ENCODE peak calls at places on chromosomes 3 and 15, in seven cellular contexts. D is effector CD4-positive, alpha-beta T cell; R is GM03348; Q is T-cell; A is activated naive CD4-positive, alpha-beta T cell treated with anti-CD3 and anti-CD28 coated beads, Interleukin-2, amount 10 ng/mL, durations not matched to agents 7 days and 5 days; Z is heart left ventricle; T is body of pancreas. H is an unnamed sample.

GRCh38 chr15:87713405-87713995 is 543.0 kb downstream of the NTRK3 start:
- DNase-seq in Q (no peak), Z (no peak), D (no peak), A (no peak), R (no peak), T (no peak), H (no peak)

GRCh38 chr15:63389902-63390301 is 8.3 kb upstream of the CA12 start:
- DNase-seq in Q (no peak), A (no peak), D (no peak), Z (no peak), R (no peak), T (peak), H (peak)

GRCh38 chr3:142609136-142609535 is 12.9 kb downstream of the PLS1 start:
- DNase-seq in T (no peak), D (no peak), R (no peak), Q (no peak), A (no peak), Z (no peak), H (no peak)

GRCh38 chr3:156382458-156383346 is 172.2 kb downstream of the SSR3 start:
- DNase-seq in R (peak), D (no peak), Q (no peak), Z (no peak), A (peak), T (peak), H (peak)

GRCh38 chr3:132199451-132199850 is 117.8 kb upstream of the ACP3 start:
- DNase-seq in Z (no peak), D (no peak), A (no peak), Q (no peak), R (no peak), T (no peak), H (no peak)

GRCh38 chr15:55784284-55784683 is 41.3 kb upstream of the PRTG start:
- DNase-seq in A (no peak), Z (no peak), R (no peak), D (no peak), T (no peak), Q (no peak), H (no peak)

GRCh38 chr3:151404316-151404715 is 19.8 kb upstream of the P2RY12 start:
- DNase-seq in D (no peak), A (no peak), Q (no peak), R (peak), Z (no peak), T (no peak), H (no peak)

GRCh38 chr3:128338536-128339400 is 127.9 kb downstream of the DNAJB8 start:
- DNase-seq in T (no peak), R (no peak), Q (no peak), A (peak), Z (no peak), D (no peak), H (peak)

GRCh38 chr3:13636874-13637273 is 87.9 kb downstream of the FBLN2 start:
- DNase-seq in A (no peak), T (no peak), R (no peak), Z (no peak), Q (no peak), D (no peak), H (no peak)

GRCh38 chr3:20575153-20575552 is 389.1 kb upstream of the SGO1 start:
- DNase-seq in T (no peak), D (no peak), A (no peak), Z (no peak), Q (no peak), R (peak), H (no peak)

GRCh38 chr3:127077068-127077467 is 94.2 kb downstream of the PLXNA1 start:
- DNase-seq in D (no peak), R (no peak), Z (no peak), A (no peak), T (no peak), Q (no peak), H (no peak)

GRCh38 chr3:101292027-101292426 is 28.3 kb downstream of the IMPG2 start:
- DNase-seq in Q (no peak), R (peak), T (no peak), A (no peak), D (no peak), Z (no peak), H (no peak)

GRCh38 chr15:38671675-38672141 is 107.1 kb upstream of the RASGRP1 start:
- DNase-seq in Z (no peak), A (peak), T (no peak), R (no peak), D (peak), Q (peak), H (no peak)

GRCh38 chr3:186653984-186654383 is 11.8 kb upstream of the HRG start:
- DNase-seq in T (no peak), Z (no peak), A (no peak), R (no peak), D (no peak), Q (no peak), H (no peak)

GRCh38 chr15:72472907-72473669 is 1.0 kb upstream of the ARIH1 start:
- DNase-seq in Z (no peak), R (peak), T (no peak), A (no peak), Q (no peak), D (no peak), H (peak)

GRCh38 chr3:62007036-62007435 is 366.3 kb downstream of the FEZF2 start:
- DNase-seq in T (no peak), Z (no peak), Q (no peak), D (no peak), R (no peak), A (no peak), H (no peak)

GRCh38 chr3:159987291-159987711 is 1.3 kb upstream of the IL12A start:
- DNase-seq in Q (no peak), D (no peak), T (no peak), R (peak), Z (no peak), A (no peak), H (no peak)

GRCh38 chr3:123084192-123084591 is 17.4 kb downstream of the PDIA5 start:
- DNase-seq in R (no peak), Q (no peak), T (peak), A (no peak), Z (peak), D (no peak), H (peak)

GRCh38 chr15:101115318-101115886 is 136.4 kb downstream of the CHSY1 start:
- DNase-seq in A (no peak), Z (no peak), Q (no peak), D (no peak), R (no peak), T (no peak), H (no peak)

H was measured in NCI-H1092 treated with DMSO at 0.1 percent for 48 hours.